ENCODE peak calls at places on chromosomes 7 and 10, in eight cellular contexts. W is amniotic stem cell; D is activated CD8-positive, alpha-beta memory T cell treated with anti-CD3 and anti-CD28 coated beads, Interleukin-2, amount 50 U/mL, for 4 hours; U is kidney glomerular epithelial cell; B is M059J; X is adrenal gland; R is stimulated activated CD4-positive, alpha-beta T cell treated with anti-CD3 and anti-CD28 coated beads, Interleukin-1b, Interleukin-23, amount 100 ng/mL, for 48 hours; Q is naive thymus-derived CD8-positive, alpha-beta T cell. K is an unnamed sample.

GRCh38 chr10:113139695-113140094 is 189.6 kb downstream of the TCF7L2 start:
- DNase-seq in W (no peak), D (no peak), B (no peak), Q (no peak), X (no peak), R (no peak), U (no peak), K (no peak)

GRCh38 chr7:66696774-66697191 is 43.8 kb upstream of the RABGEF1 start:
- DNase-seq in B (peak; percentile 46), D (no peak), Q (no peak), U (no peak), X (no peak), R (no peak), W (no peak), K (no peak)

GRCh38 chr10:95327367-95327766 is 36.6 kb upstream of the PDLIM1 start:
- DNase-seq in U (no peak), X (no peak), W (no peak), B (peak; percentile 69), R (no peak), D (no peak), Q (no peak), K (no peak)

GRCh38 chr10:1199345-1199673 is 143.1 kb downstream of the WDR37 start:
- DNase-seq in D (no peak), B (no peak), W (no peak), X (no peak), R (no peak), Q (no peak), U (no peak), K (no peak)

GRCh38 chr10:60409202-60409601 is 19.5 kb upstream of the ANK3 start:
- DNase-seq in B (no peak), Q (no peak), X (no peak), R (no peak), U (no peak), W (no peak), D (no peak), K (no peak)

GRCh38 chr10:16967000-16967865 is 150.0 kb upstream of the RSU1 start:
- DNase-seq in X (no peak), B (peak; percentile 74), R (no peak), W (peak; percentile 78), U (peak; percentile 36), D (no peak), Q (no peak), K (no peak)

GRCh38 chr7:114413741-114414140 is 874 bp upstream of the FOXP2 start:
- DNase-seq in B (no peak), U (no peak), Q (no peak), W (no peak), R (no peak), X (no peak), D (no peak), K (no peak)

GRCh38 chr7:44264221-44264956 is 61.0 kb downstream of the CAMK2B start:
- DNase-seq in Q (no peak), D (no peak), W (no peak), B (peak; percentile 56), R (no peak), U (no peak), X (no peak), K (no peak)

GRCh38 chr10:118543714-118544400 is 51.6 kb downstream of the PRLHR start:
- DNase-seq in U (peak; percentile 13), D (peak; percentile 34), W (no peak), B (peak; percentile 51), R (peak; percentile 53), X (peak; percentile 39), Q (peak; percentile 16), K (no peak)

GRCh38 chr7:12210179-12211053 is 678 bp upstream of the TMEM106B start:
- DNase-seq in R (no peak), W (no peak), X (peak; percentile 34), U (no peak), B (no peak), D (peak; percentile 46), Q (no peak), K (no peak)

GRCh38 chr10:124226271-124226911 is 133.0 kb upstream of the CHST15 start:
- DNase-seq in D (no peak), B (no peak), R (no peak), Q (no peak), U (no peak), W (no peak), X (no peak), K (no peak)

GRCh38 chr10:63630928-63631685 is 109.9 kb downstream of the REEP3 start:
- DNase-seq in B (peak; percentile 35), W (no peak), U (no peak), R (no peak), Q (peak; percentile 47), X (no peak), D (no peak), K (no peak)

GRCh38 chr10:131885391-131886165 is 15.2 kb upstream of the PPP2R2D start:
- DNase-seq in D (peak; percentile 86), U (peak; percentile 69), R (peak; percentile 78), B (peak; percentile 44), Q (peak; percentile 69), X (peak; percentile 70), W (no peak), K (peak; percentile 68)

GRCh38 chr10:69574571-69574978 is 1.4 kb upstream of the NEUROG3 start:
- DNase-seq in R (no peak), W (no peak), X (no peak), Q (no peak), U (no peak), B (no peak), D (no peak), K (no peak)

GRCh38 chr7:135160858-135161653 is 9.5 kb downstream of the CYREN start:
- DNase-seq in U (no peak), R (no peak), Q (no peak), W (no peak), D (no peak), X (no peak), B (no peak), K (no peak)

GRCh38 chr7:117312593-117312992 is 10.3 kb downstream of the WNT2 start:
- DNase-seq in B (no peak), U (no peak), W (no peak), X (no peak), D (no peak), Q (no peak), R (no peak), K (no peak)

GRCh38 chr10:124040454-124040853 is 52.9 kb downstream of the CHST15 start:
- DNase-seq in B (no peak), R (no peak), X (no peak), U (no peak), W (no peak), D (no peak), Q (no peak), K (no peak)

GRCh38 chr10:59004392-59004791 is 172.1 kb upstream of the PHYHIPL start:
- DNase-seq in B (no peak), U (no peak), Q (no peak), X (no peak), D (no peak), R (no peak), W (no peak), K (no peak)

GRCh38 chr10:103265712-103266329 is 11.1 kb upstream of the INA start:
- DNase-seq in U (peak; percentile 38), D (no peak), X (peak; percentile 74), B (peak; percentile 70), R (peak; percentile 30), Q (peak; percentile 13), W (peak; percentile 20), K (peak; percentile 3)

GRCh38 chr7:106866298-106867281 is 1.5 kb downstream of the PIK3CG start:
- DNase-seq in U (no peak), Q (no peak), W (no peak), B (no peak), D (no peak), X (no peak), R (peak; percentile 21), K (no peak)

GRCh38 chr7:137816696-137817320 is 30.0 kb downstream of the DGKI start:
- DNase-seq in Q (no peak), B (peak; percentile 32), R (no peak), U (no peak), D (no peak), X (no peak), W (no peak), K (no peak)

GRCh38 chr7:54663186-54663585 is 95.8 kb downstream of the SEC61G start:
- DNase-seq in W (no peak), X (no peak), U (no peak), R (no peak), Q (no peak), D (no peak), B (no peak), K (no peak)